ENCODE peak calls at places on chromosomes 16 and 17, in seven cellular contexts. J, F, N, E, C, O and V are unnamed samples.

GRCh38 chr16:54628796-54629625 is 301.7 kb upstream of the IRX5 start:
- DNase-seq in N (no peak), C (no peak), E (no peak), F (no peak), J (no peak), O (peak), V (no peak)

GRCh38 chr16:15701975-15702970 is 52.2 kb downstream of the NDE1 start:
- DNase-seq in O (no peak), F (no peak), C (no peak), E (no peak), N (peak), J (no peak), V (no peak)

GRCh38 chr17:36008998-36009665 is 7.8 kb upstream of the CCL15 start:
- DNase-seq in C (peak), N (peak), E (no peak), J (no peak), F (no peak), O (no peak), V (no peak)

GRCh38 chr17:19381741-19382444 is 3.6 kb downstream of the MAPK7 start:
- DNase-seq in E (no peak), J (no peak), N (no peak), C (no peak), F (no peak), O (no peak), V (no peak)

GRCh38 chr17:45284176-45285140 is 22.6 kb upstream of the SPATA32 start:
- DNase-seq in O (peak), C (peak), J (no peak), F (no peak), E (no peak), N (no peak), V (no peak)

GRCh38 chr17:39663688-39664580 is 1.2 kb upstream of the TCAP start:
- DNase-seq in N (no peak), C (peak), O (no peak), J (no peak), F (no peak), E (no peak), V (no peak)

GRCh38 chr16:64440421-64440831 is 681.4 kb downstream of the CDH11 start:
- DNase-seq in J (no peak), F (no peak), E (no peak), N (peak), O (peak), C (peak), V (no peak)

GRCh38 chr17:17723354-17724261 is 42.4 kb downstream of the RAI1 start:
- DNase-seq in N (peak), C (peak), F (no peak), J (peak), O (no peak), E (peak), V (no peak)

GRCh38 chr16:68356249-68356918 is 45.6 kb downstream of the PRMT7 start:
- DNase-seq in E (no peak), O (no peak), N (no peak), C (no peak), F (peak), J (no peak), V (no peak)

GRCh38 chr17:45225964-45226530 is 4.4 kb downstream of the FMNL1 start:
- DNase-seq in C (peak), J (no peak), O (peak), N (peak), F (peak), E (no peak), V (no peak)

GRCh38 chr16:30921748-30922419 is 1.5 kb upstream of the FBXL19 start:
- DNase-seq in O (peak), F (peak), E (peak), N (peak), C (peak), J (peak), V (peak)

GRCh38 chr16:3182608-3183444 is 5.2 kb upstream of the OR1F1 start:
- DNase-seq in F (no peak), C (peak), N (peak), O (peak), E (peak), J (peak), V (no peak)

GRCh38 chr16:12330541-12330940 is 354.0 kb downstream of the SNX29 start:
- DNase-seq in C (no peak), O (no peak), J (no peak), F (no peak), E (peak), N (no peak), V (no peak)

GRCh38 chr17:73489333-73489732 is 154.9 kb downstream of the SDK2 start:
- DNase-seq in J (no peak), N (no peak), O (no peak), F (no peak), E (no peak), C (no peak), V (no peak)

GRCh38 chr16:12434567-12434966 is 369.1 kb downstream of the CPPED1 start:
- DNase-seq in N (no peak), C (no peak), J (no peak), E (no peak), O (no peak), F (no peak), V (no peak)

GRCh38 chr16:11401161-11402050 is 56.1 kb downstream of the RMI2 start:
- DNase-seq in C (no peak), E (no peak), F (no peak), N (no peak), J (peak), O (peak), V (no peak)

GRCh38 chr16:68644303-68644702 is 807 bp upstream of the CDH3 start:
- DNase-seq in C (peak), J (no peak), O (no peak), F (no peak), N (no peak), E (peak), V (no peak)

GRCh38 chr16:84040823-84041391 is 1.7 kb downstream of the SLC38A8 start:
- DNase-seq in O (no peak), F (no peak), J (no peak), C (peak), N (peak), E (no peak), V (no peak)

GRCh38 chr17:67245694-67246397 is 850 bp upstream of the HELZ start:
- DNase-seq in F (no peak), E (peak), J (peak), O (peak), C (peak), N (no peak), V (peak)

GRCh38 chr17:79676796-79677195 is 53.9 kb upstream of the ENPP7 start:
- DNase-seq in C (no peak), O (no peak), J (no peak), E (no peak), F (no peak), N (no peak), V (no peak)

GRCh38 chr17:38879878-38880727 is 10.2 kb downstream of the LASP1 start:
- DNase-seq in J (no peak), N (peak), F (no peak), E (peak), O (peak), C (peak), V (no peak)

GRCh38 chr16:48448799-48449481 is 63.7 kb upstream of the SIAH1 start:
- DNase-seq in F (no peak), E (no peak), O (no peak), J (no peak), C (no peak), N (no peak), V (no peak)

GRCh38 chr17:75228305-75228704 is 22.8 kb downstream of the NUP85 start:
- DNase-seq in F (peak), E (no peak), N (no peak), O (no peak), C (no peak), J (no peak), V (no peak)

GRCh38 chr17:44119798-44120197 is 3.6 kb downstream of the HDAC5 start:
- DNase-seq in E (no peak), F (no peak), C (no peak), J (no peak), O (no peak), N (no peak), V (no peak)

GRCh38 chr17:56351675-56352074 is 198.4 kb downstream of the ANKFN1 start:
- DNase-seq in J (no peak), O (no peak), F (no peak), E (no peak), C (no peak), N (no peak), V (no peak)

GRCh38 chr16:24855678-24856077 is 9.9 kb downstream of the SLC5A11 start:
- DNase-seq in F (no peak), E (no peak), J (no peak), C (no peak), O (no peak), N (no peak), V (no peak)

GRCh38 chr16:81137012-81137335 is 40.8 kb upstream of the GCSH start:
- DNase-seq in O (no peak), F (no peak), E (peak), N (peak), J (no peak), C (peak), V (no peak)

GRCh38 chr17:57574040-57574513 is 171.0 kb downstream of the CCDC182 start:
- DNase-seq in F (no peak), N (peak), O (peak), C (no peak), J (peak), E (no peak), V (no peak)

GRCh38 chr17:77613181-77613580 is 345.3 kb upstream of the TNRC6C start:
- DNase-seq in C (no peak), F (no peak), O (peak), J (no peak), E (no peak), N (no peak), V (no peak)

GRCh38 chr17:58513391-58513912 is 986 bp downstream of the MTMR4 start:
- DNase-seq in E (no peak), F (no peak), J (peak), C (no peak), O (no peak), N (no peak), V (no peak)

GRCh38 chr17:46092996-46093395 is 93.9 kb downstream of the STH start:
- DNase-seq in J (no peak), O (no peak), C (no peak), N (peak), E (no peak), F (no peak), V (no peak)

GRCh38 chr17:46764709-46765401 is 53.6 kb downstream of the WNT3 start:
- DNase-seq in F (no peak), E (no peak), N (peak), J (peak), C (peak), O (peak), V (no peak)

GRCh38 chr17:1999557-2000251 is 25.4 kb downstream of the RTN4RL1 start:
- DNase-seq in J (peak), F (no peak), E (peak), C (peak), O (peak), N (peak), V (no peak)

GRCh38 chr16:83393196-83393981 is 414.4 kb upstream of the HSBP1 start:
- DNase-seq in N (peak), F (no peak), O (no peak), C (no peak), J (no peak), E (no peak), V (no peak)

GRCh38 chr16:30903596-30903995 is 7.2 kb downstream of the CTF1 start:
- DNase-seq in O (peak), F (peak), E (no peak), J (no peak), C (no peak), N (peak), V (no peak)

GRCh38 chr17:76139261-76139752 is 1.7 kb downstream of the FOXJ1 start:
- DNase-seq in N (no peak), J (no peak), O (no peak), E (no peak), F (no peak), C (no peak), V (no peak)

GRCh38 chr16:2282866-2283555 is 15.1 kb upstream of the RNPS1 start:
- DNase-seq in J (peak), O (no peak), E (no peak), C (no peak), N (no peak), F (no peak), V (no peak)

GRCh38 chr16:4298761-4299522 is 16.9 kb upstream of the GLIS2 start:
- DNase-seq in O (peak), N (peak), C (peak), E (peak), F (no peak), J (no peak), V (no peak)

GRCh38 chr17:38430316-38430715 is 2.1 kb downstream of the ARHGAP23 start:
- DNase-seq in O (no peak), C (no peak), J (no peak), N (peak), E (no peak), F (no peak), V (no peak)

GRCh38 chr16:10168258-10168657 is 14.0 kb downstream of the GRIN2A start:
- DNase-seq in J (no peak), E (no peak), N (peak), O (no peak), C (no peak), F (no peak), V (no peak)

GRCh38 chr16:88287219-88287618 is 95.5 kb upstream of the ZNF469 start:
- DNase-seq in N (peak), F (no peak), C (no peak), E (no peak), J (no peak), O (no peak), V (no peak)
- TF ChIP-seq CTCF in N (peak), F (peak), C (peak), E (peak), J (peak), O (no peak), V (peak)

GRCh38 chr17:21374455-21375161 is 1.5 kb upstream of the KCNJ12 start:
- DNase-seq in F (peak), E (no peak), J (no peak), N (peak), C (no peak), O (no peak), V (no peak)
- TF ChIP-seq CTCF in F (no peak), E (no peak), J (no peak), N (no peak), C (no peak), O (no peak), V (no peak)

DNA sequence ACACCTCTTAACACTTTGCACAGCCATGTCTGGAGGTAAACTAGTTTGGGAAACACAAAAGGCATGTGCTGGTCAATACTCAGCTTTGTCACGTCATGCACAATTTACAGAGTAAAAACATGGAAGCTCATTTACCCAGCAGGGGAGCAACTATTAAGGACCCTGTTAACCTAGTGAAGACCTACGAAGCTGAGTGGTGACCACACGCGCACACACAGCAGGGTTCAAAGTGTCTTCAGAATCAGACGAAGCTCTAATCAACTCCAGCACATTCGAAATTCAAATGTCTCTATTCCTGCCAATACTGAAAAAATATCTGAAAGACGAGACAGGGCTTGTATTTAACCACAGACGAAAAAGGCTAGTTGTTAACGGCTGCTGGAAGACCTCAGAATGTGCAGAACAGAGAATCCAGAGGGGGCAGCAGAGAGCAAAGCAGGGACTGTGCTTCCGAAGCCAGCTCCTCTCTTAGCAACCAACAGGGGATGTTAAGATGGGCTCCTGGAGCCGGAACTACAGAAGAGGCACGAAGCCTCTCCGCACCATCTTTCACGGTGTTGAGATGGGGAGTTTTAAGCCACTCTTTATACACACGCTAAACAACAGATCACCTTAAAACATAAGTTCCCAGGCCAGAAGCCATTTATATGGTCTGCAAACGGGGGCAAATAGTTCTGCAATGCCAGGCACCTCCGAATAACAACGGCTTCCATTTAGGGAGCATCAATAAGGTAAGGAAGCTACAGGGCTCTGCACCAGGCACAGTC is 45.7 kb downstream of the CMTM4 start:
- DNase-seq in E (peak), F (peak), O (peak), C (peak), J (peak), N (peak), V (peak)
- TF ChIP-seq CTCF in E (peak), F (peak), O (peak), C (peak), J (peak), N (peak), V (peak)

GRCh38 chr17:7403902-7404736 is at the start of gene TMEM256:
- DNase-seq in F (peak), J (peak), O (peak), E (peak), C (peak), N (peak), V (peak)
- TF ChIP-seq CTCF in F (no peak), J (peak), O (no peak), E (no peak), C (no peak), N (no peak), V (peak)

DNA sequence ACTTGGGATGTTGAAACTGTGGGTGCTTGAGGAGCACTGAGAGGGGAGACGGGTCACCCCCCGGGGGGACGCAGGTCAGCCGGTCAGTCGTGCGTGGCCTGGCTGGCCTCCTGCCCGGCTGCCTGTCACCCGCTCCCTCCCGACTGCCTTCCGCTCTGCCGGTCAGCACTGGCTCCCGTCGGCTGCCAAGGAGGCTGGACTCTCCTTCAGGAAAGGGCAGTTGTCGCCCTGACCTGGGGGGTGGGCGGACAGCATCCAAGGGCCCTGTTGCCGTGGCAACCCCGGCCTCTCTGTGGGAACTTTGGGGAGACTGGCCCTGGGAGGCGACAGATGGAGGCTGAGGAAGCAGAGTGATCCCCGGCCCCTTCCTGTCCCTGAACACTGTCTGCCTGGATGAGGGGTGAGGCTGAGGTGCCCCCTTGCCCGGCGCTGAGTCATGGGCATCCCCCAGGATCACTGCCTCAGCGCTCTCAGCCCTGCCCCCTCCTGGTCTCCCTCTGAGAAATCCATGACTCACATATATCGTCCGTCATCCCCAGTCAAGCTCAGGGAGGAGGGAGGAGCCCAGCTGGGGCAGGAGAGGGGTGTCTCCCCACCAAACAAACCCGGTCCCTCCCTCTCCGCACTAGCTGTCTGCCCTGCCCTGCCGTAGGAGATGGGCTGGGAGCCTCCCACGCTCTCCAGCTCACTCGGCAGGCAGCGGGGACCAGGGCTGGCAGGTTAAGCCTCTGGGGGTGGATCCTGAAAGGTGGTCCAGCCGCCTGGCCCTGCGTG is at the start of gene ADGRG1:
- DNase-seq in O (peak), C (peak), J (no peak), F (peak), E (peak), N (peak), V (no peak)
- TF ChIP-seq CTCF in O (no peak), C (peak), J (peak), F (no peak), E (peak), N (no peak), V (no peak)

DNA sequence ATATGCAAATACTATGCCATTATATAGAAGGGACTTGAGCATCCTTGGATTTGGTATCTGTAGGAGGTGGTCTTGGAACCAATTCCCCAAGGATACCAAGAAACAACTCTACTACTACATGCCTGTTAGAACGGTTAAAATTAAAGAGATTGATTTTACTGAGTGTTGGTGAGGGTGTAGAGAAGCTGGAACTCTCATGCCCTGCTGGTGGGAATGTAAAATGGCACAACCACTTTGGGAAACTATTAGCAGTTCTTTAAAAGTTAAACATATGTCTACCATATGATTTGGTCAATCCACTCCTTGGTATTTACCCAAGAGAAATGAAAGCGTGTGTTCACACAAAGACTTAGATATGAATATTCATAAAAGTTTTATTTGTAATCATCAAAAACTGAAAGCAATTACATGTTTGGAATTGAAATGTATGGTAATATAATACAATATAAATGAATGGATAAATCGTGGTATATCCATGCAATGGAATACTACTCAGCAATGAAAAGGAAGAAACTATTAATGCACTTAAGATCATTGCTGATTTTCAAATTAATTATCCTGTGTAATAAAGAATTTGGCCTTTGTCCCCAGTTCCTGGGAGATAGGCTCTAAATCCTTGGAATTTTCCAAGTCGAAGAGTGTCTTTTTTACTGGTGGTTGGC is 7.8 kb downstream of the MFSD6L start:
- DNase-seq in C (no peak), N (no peak), J (no peak), O (no peak), E (no peak), F (no peak), V (no peak)
- TF ChIP-seq CTCF in C (peak), N (peak), J (no peak), O (no peak), E (peak), F (no peak), V (peak)